ENCODE peak calls at places on chromosomes 11 and 22, in five cellular contexts. F is esophagus muscularis mucosa, U is K562, N is prostate gland, J is IMR-90. S is an unnamed sample.

GRCh38 chr11:27012254-27012921 is 18.5 kb downstream of the FIBIN start:
- DNase-seq in J (peak; percentile 88), N (no peak), U (no peak), F (no peak), S (peak; percentile 60)

GRCh38 chr11:74011360-74012071 is 2.6 kb upstream of the UCP3 start:
- DNase-seq in N (no peak), J (peak; percentile 38), F (no peak), U (peak; percentile 97), S (no peak)

GRCh38 chr11:2530855-2531200 is 86.0 kb downstream of the KCNQ1 start:
- DNase-seq in U (no peak), F (no peak), N (no peak), J (no peak), S (peak; percentile 34)

GRCh38 chr22:39907035-39907434 is 6.2 kb downstream of the GRAP2 start:
- DNase-seq in N (no peak), J (no peak), F (no peak), U (no peak), S (no peak)

GRCh38 chr22:44373234-44373633 is 60.5 kb upstream of the SHISAL1 start:
- DNase-seq in U (no peak), J (no peak), F (no peak), N (no peak), S (no peak)

GRCh38 chr11:34633990-34634725 is 13.3 kb downstream of the EHF start:
- DNase-seq in U (no peak), F (no peak), N (no peak), J (peak; percentile 51), S (no peak)

GRCh38 chr11:57646756-57647303 is 2.9 kb downstream of the YPEL4 start:
- DNase-seq in F (no peak), N (no peak), J (no peak), U (no peak), S (no peak)

GRCh38 chr11:103862827-103863213 is 173.6 kb upstream of the DDI1 start:
- DNase-seq in N (no peak), U (no peak), J (no peak), F (no peak), S (no peak)

GRCh38 chr11:119422505-119423416 is at the start of gene THY1:
- DNase-seq in F (no peak), J (peak; percentile 64), N (no peak), U (no peak), S (no peak)

GRCh38 chr11:87076874-87077429 is 39.2 kb downstream of the TMEM135 start:
- DNase-seq in J (no peak), F (no peak), N (no peak), U (no peak), S (no peak)

GRCh38 chr11:68859123-68859522 is 17.4 kb upstream of the CPT1A start:
- DNase-seq in F (no peak), U (no peak), N (no peak), J (no peak), S (no peak)

GRCh38 chr11:68854273-68854958 is 12.7 kb upstream of the CPT1A start:
- DNase-seq in N (no peak), J (no peak), U (no peak), F (no peak), S (no peak)

GRCh38 chr11:68852628-68853027 is 10.9 kb upstream of the CPT1A start:
- DNase-seq in J (no peak), F (no peak), U (no peak), N (no peak), S (no peak)

GRCh38 chr11:68855205-68855978 is 13.7 kb upstream of the CPT1A start:
- DNase-seq in N (peak; percentile 35), U (no peak), F (no peak), J (peak; percentile 55), S (no peak)

GRCh38 chr11:68857037-68857586 is 15.4 kb upstream of the CPT1A start:
- DNase-seq in U (no peak), F (no peak), J (no peak), N (no peak), S (no peak)
- H3K27ac ChIP-seq in U (no peak overlapping the region), F (peak overlapping the region; percentile 74), J (no peak overlapping the region), N (no peak overlapping the region), S (no peak overlapping the region)

GRCh38 chr22:23245045-23245798 is 64.9 kb downstream of the BCR start:
- DNase-seq in N (no peak), F (no peak), U (no peak), J (peak; percentile 55), S (peak; percentile 77)
- H3K4me1 ChIP-seq in N (no peaks in the 10 kb centered on the region), F (peaks cover 18% of the 10 kb centered on the region), U (peaks cover 61% of the 10 kb centered on the region), J (peaks cover 23% of the 10 kb centered on the region), S (peaks cover 55% of the 10 kb centered on the region)

DNA sequence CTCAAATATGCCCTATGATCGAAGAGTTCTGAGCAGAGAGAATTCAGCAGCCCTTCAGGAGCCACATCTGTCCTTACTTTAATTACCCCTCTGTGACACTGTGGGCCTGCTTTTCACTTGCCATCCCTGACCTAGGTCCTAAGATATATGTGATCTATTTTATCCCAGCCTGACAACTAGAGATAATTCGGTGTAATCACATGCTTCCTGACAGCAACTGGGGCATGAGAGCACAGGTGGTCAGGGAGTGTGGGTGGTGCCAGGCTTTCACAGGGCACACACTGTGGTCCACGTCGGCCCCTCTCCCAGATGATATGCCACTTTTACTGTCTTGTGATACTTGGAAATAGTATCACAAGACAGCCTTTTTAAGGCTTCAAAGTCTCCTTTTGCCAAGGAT is 3.9 kb downstream of the TUBA8 start:
- DNase-seq in U (no peak), N (no peak), J (no peak), F (no peak), S (no peak)
- TF ChIP-seq POLR2A in U (no peak), N (no peak), J (no peak), F (no peak), S (no peak)

GRCh38 chr11:111045874-111046273 is 199.7 kb upstream of the POU2AF2 start:
- DNase-seq in F (no peak), U (no peak), J (no peak), N (no peak), S (no peak)

GRCh38 chr11:111047376-111047775 is 198.1 kb upstream of the POU2AF2 start:
- DNase-seq in N (no peak), U (no peak), F (no peak), J (peak; percentile 6), S (no peak)

GRCh38 chr11:111046291-111046690 is 199.2 kb upstream of the POU2AF2 start:
- DNase-seq in N (no peak), J (peak; percentile 12), U (no peak), F (no peak), S (no peak)

GRCh38 chr11:111045408-111045806 is 200.1 kb upstream of the POU2AF2 start:
- DNase-seq in J (peak; percentile 18), N (no peak), U (no peak), F (no peak), S (no peak)

GRCh38 chr11:111044751-111045407 is 200.6 kb upstream of the POU2AF2 start:
- DNase-seq in F (no peak), J (no peak), U (no peak), N (no peak), S (peak; percentile 16)
- H3K27ac ChIP-seq in F (peak overlapping the region; percentile 49), J (no peak overlapping the region), U (no peak overlapping the region), N (no peak overlapping the region), S (no peak overlapping the region)

DNA sequence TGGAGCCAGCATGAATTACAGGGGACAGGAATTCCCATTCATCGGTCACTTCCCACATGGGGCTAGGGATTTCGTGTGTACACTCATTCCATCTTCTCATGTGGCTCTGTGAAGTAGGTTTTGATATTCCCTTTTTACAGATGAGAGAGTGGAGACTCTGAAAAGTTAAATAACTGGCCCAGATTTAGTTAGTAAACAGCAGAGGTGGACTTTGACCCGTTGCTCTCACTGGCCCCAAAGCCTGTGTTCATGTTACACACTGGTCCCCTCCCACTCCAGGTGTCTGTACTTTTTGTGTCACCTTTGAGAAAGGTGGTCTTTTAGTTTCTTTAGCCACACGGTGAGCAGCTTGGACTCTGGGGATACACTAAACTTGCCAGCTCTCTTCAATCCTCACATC is 108.5 kb downstream of the MICAL2 start:
- DNase-seq in F (no peak), U (no peak), J (no peak), N (no peak), S (no peak)
- H3K4me1 ChIP-seq in F (peaks cover 73% of the 10 kb centered on the region), U (peaks cover 22% of the 10 kb centered on the region), J (peaks cover 31% of the 10 kb centered on the region), N (peaks cover 24% of the 10 kb centered on the region), S (peaks cover 5% of the 10 kb centered on the region)

GRCh38 chr11:62621567-62622470 is at the start of gene B3GAT3:
- DNase-seq in U (peak; percentile 99), J (peak; percentile 98), F (peak; percentile 99), N (peak; percentile 98), S (peak; percentile 99)
- TF ChIP-seq POLR2A in U (peak; percentile 79), J (peak; percentile 45), F (peak; percentile 63), N (peak; percentile 93), S (peak; percentile 80)

DNA sequence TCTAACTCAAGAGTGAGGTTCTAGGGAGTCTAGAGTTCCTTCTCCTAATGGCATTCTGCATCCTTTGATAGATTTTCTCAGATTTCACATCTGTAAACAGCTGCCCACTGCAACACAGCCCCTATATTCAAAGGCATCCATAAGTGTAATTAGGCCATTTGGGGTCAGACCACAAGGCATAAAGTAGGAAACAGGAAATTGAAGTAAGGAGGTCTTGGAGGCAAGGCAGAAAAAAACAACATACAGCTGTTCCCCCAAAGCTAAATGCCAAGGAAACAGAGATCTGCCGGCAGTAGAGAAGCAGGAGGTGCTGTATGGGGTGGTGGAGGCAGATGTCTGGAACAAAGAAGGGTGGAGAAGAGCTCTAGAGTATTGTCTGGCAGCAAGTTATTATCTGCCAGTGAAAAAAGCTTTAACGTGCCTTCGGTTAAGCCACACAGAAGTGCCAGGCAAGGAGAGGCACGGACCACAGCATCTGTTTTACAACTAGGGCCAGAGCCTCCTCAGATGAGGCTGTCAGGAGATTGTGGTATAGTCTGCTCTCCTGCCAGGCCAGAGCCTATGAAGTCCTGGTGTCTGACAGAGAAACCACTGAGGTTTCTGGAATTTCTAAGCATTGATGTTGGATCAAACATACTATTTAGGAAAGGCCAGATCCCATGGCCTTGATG is 100.2 kb upstream of the CHRM4 start:
- DNase-seq in F (no peak), J (peak; percentile 20), U (no peak), N (no peak), S (no peak)
- H3K27ac ChIP-seq in F (no peak overlapping the region), J (no peak overlapping the region), U (no peak overlapping the region), N (no peak overlapping the region), S (no peak overlapping the region)

GRCh38 chr11:3854977-3855807 is at the start of gene STIM1:
- DNase-seq in N (peak; percentile 92), U (peak; percentile 97), J (peak; percentile 90), F (peak; percentile 99), S (peak; percentile 94)

GRCh38 chr11:3857628-3858027 is 2.2 kb downstream of the STIM1 start:
- DNase-seq in N (no peak), U (no peak), J (no peak), F (no peak), S (no peak)

GRCh38 chr11:3856856-3857553 is 1.5 kb downstream of the STIM1 start:
- DNase-seq in U (no peak), F (no peak), J (no peak), N (no peak), S (no peak)

GRCh38 chr11:3854660-3854976 is 846 bp upstream of the STIM1 start:
- DNase-seq in U (no peak), J (no peak), N (no peak), F (no peak), S (no peak)

DNA sequence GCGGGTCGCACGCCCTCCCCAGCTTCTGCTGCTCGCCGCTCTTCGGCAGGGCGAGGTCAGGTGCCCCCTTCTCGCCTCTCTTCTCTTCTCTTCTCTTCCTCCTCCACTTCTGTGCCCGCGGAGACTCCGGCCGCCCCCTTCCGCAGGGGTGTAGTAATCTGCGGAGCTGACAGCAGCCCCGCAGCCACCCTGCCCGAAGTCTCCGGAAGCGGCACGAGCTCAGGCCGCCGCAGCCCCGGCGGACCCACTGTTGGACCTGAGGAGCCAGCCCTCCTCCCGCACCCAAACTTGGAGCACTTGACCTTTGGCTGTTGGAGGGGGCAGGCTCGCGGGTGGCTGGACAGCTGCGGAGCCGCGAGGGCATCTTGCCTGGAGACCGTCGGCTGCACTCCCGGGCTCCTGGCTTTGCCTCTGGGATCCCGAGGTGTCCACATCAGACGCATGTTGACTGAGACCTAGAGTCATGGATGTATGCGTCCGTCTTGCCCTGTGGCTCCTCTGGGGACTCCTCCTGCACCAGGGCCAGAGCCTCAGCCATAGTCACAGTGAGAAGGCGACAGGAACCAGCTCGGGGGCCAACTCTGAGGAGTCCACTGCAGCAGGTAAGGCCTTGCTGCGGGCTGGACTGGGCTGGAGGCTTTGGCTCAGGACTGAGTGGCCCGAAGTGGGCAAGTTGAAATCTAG is 486 bp downstream of the STIM1 start:
- DNase-seq in F (no peak), N (no peak), U (peak; percentile 60), J (no peak), S (peak; percentile 49)
- H3K4me1 ChIP-seq in F (peaks cover 59% of the 10 kb centered on the region), N (peaks cover 18% of the 10 kb centered on the region), U (peaks cover 48% of the 10 kb centered on the region), J (peaks cover 18% of the 10 kb centered on the region), S (peaks cover 32% of the 10 kb centered on the region)